ENCODE peak calls at places on chromosomes 2 and 18, in seven cellular contexts. B is astrocyte; R is NCI-H1092 treated with DMSO at 0.1 percent for 48 hours; C is OCI-LY7; W is HCT116; A is activated CD8-positive, alpha-beta T cell treated with anti-CD3 and anti-CD28 coated beads for 36 hours; M is stimulated activated naive CD4-positive, alpha-beta T cell treated with Interleukin-2 at 50 U/mL for 16 hours. I is an unnamed sample.
A peak's percentile ranks its signal among the peaks of the same experiment; 100 is the strongest.

GRCh38 chr2:238239872-238240760 is at the start of gene HES6:
- DNase-seq in B (peak; percentile 66), R (peak; percentile 88), C (peak; percentile 89), W (peak; percentile 65), A (peak; percentile 84), M (peak; percentile 74), I (peak; percentile 68)

GRCh38 chr18:40102903-40103302 is 1852.1 kb upstream of the PIK3C3 start:
- DNase-seq in B (no peak), R (no peak), C (no peak), W (no peak), A (no peak), M (no peak), I (no peak)

GRCh38 chr2:42854207-42854818 is 61.9 kb upstream of the HAAO start:
- DNase-seq in B (no peak), R (no peak), C (no peak), W (no peak), A (no peak), M (no peak), I (peak; percentile 29)

GRCh38 chr18:79403723-79404566 is 8.2 kb downstream of the NFATC1 start:
- DNase-seq in B (no peak), R (no peak), C (no peak), W (no peak), A (no peak), M (no peak), I (no peak)

GRCh38 chr18:8357320-8357719 is 251.9 kb upstream of the RAB12 start:
- DNase-seq in B (no peak), R (no peak), C (no peak), W (no peak), A (no peak), M (no peak), I (no peak)

GRCh38 chr2:239928457-239929350 is 96.4 kb downstream of the NDUFA10 start:
- DNase-seq in B (no peak), R (peak; percentile 59), C (no peak), W (no peak), A (peak; percentile 33), M (no peak), I (peak; percentile 47)

GRCh38 chr18:49890041-49890440 is 76.7 kb upstream of the ACAA2 start:
- DNase-seq in B (no peak), R (no peak), C (no peak), W (no peak), A (no peak), M (no peak), I (no peak)

GRCh38 chr2:44676379-44676778 is 265.1 kb upstream of the SIX3 start:
- DNase-seq in B (no peak), R (no peak), C (no peak), W (no peak), A (no peak), M (no peak), I (no peak)

GRCh38 chr2:192029089-192029488 is 165.6 kb downstream of the TMEFF2 start:
- DNase-seq in B (no peak), R (no peak), C (peak; percentile 5), W (peak; percentile 63), A (peak; percentile 27), M (no peak), I (no peak)

GRCh38 chr2:37875332-37875976 is 49.6 kb upstream of the RMDN2 start:
- DNase-seq in B (no peak), R (no peak), C (no peak), W (no peak), A (no peak), M (no peak), I (no peak)

GRCh38 chr18:12930908-12931307 is 16.9 kb upstream of the SEH1L start:
- DNase-seq in B (no peak), R (no peak), C (no peak), W (no peak), A (no peak), M (no peak), I (no peak)

GRCh38 chr2:15293262-15293937 is 267.7 kb downstream of the NBAS start:
- DNase-seq in B (no peak), R (no peak), C (no peak), W (no peak), A (no peak), M (no peak), I (no peak)

GRCh38 chr2:16244153-16244965 is 304.0 kb downstream of the MYCN start:
- DNase-seq in B (no peak), R (no peak), C (no peak), W (no peak), A (no peak), M (no peak), I (no peak)

GRCh38 chr2:237474931-237475703 is 11.9 kb upstream of the MLPH start:
- DNase-seq in B (peak; percentile 70), R (peak; percentile 51), C (peak; percentile 81), W (peak; percentile 37), A (peak; percentile 75), M (peak; percentile 67), I (peak; percentile 24)